ENCODE peak calls at places on chromosomes 6 and 20, in ten cellular contexts. Q, K, A, Y, N, O, G, B, H and S are unnamed samples.

GRCh38 chr6:107488875-107489635 is 862 bp upstream of the SOBP start:
- DNase-seq in K (no peak), H (no peak), Q (no peak), A (peak), Y (peak), N (no peak), G (no peak), O (peak), B (no peak), S (no peak)

GRCh38 chr6:113361014-113361645 is 496.0 kb upstream of the MARCKS start:
- DNase-seq in A (no peak), O (no peak), G (peak), B (peak), Y (no peak), Q (peak), H (no peak), K (no peak), N (no peak), S (no peak)

GRCh38 chr6:149015224-149015876 is 268.5 kb downstream of the UST start:
- DNase-seq in H (no peak), Q (peak), N (no peak), A (no peak), K (no peak), B (no peak), Y (no peak), G (peak), O (no peak), S (no peak)

GRCh38 chr6:16082367-16082766 is 46.5 kb upstream of the MYLIP start:
- DNase-seq in H (no peak), G (no peak), O (no peak), N (no peak), Q (no peak), K (no peak), A (no peak), B (no peak), Y (no peak), S (no peak)

GRCh38 chr20:46752639-46753235 is 43.3 kb downstream of the SLC2A10 start:
- DNase-seq in O (peak), K (no peak), Y (peak), B (no peak), Q (peak), H (peak), G (peak), N (peak), A (peak), S (peak)

GRCh38 chr6:3915076-3915791 is 66.1 kb downstream of the FAM50B start:
- DNase-seq in K (no peak), A (no peak), H (peak), G (no peak), Y (no peak), O (no peak), N (no peak), Q (no peak), B (no peak), S (no peak)

GRCh38 chr20:62631336-62632317 is 10.7 kb upstream of the SLCO4A1 start:
- DNase-seq in Y (no peak), G (no peak), O (no peak), K (no peak), N (no peak), Q (no peak), B (no peak), H (no peak), A (no peak), S (no peak)

GRCh38 chr20:9978395-9979004 is 56.3 kb upstream of the ANKEF1 start:
- DNase-seq in Y (peak), Q (peak), H (peak), B (peak), N (no peak), G (peak), O (no peak), K (peak), A (peak), S (no peak)

GRCh38 chr6:47567586-47567985 is 90.0 kb downstream of the CD2AP start:
- DNase-seq in O (no peak), B (no peak), N (no peak), Y (no peak), H (no peak), Q (no peak), A (no peak), G (no peak), K (no peak), S (no peak)

GRCh38 chr20:37867289-37868195 is 35.4 kb upstream of the VSTM2L start:
- DNase-seq in K (no peak), A (no peak), Q (no peak), B (no peak), Y (no peak), N (no peak), G (no peak), O (no peak), H (no peak), S (no peak)

GRCh38 chr20:24475356-24475755 is 5.9 kb downstream of the SYNDIG1 start:
- DNase-seq in B (no peak), O (no peak), A (no peak), H (no peak), G (no peak), N (no peak), Y (no peak), Q (no peak), K (no peak), S (no peak)

GRCh38 chr20:20664795-20665194 is 47.6 kb downstream of the RALGAPA2 start:
- DNase-seq in B (no peak), Q (peak), K (no peak), A (peak), H (no peak), O (no peak), N (no peak), Y (peak), G (peak), S (no peak)

GRCh38 chr6:155676346-155676745 is 220.7 kb upstream of the NOX3 start:
- DNase-seq in Y (no peak), O (no peak), A (no peak), K (no peak), Q (no peak), N (no peak), H (no peak), B (no peak), G (no peak), S (no peak)

GRCh38 chr6:129969064-129969463 is 49.3 kb upstream of the L3MBTL3 start:
- DNase-seq in Q (no peak), A (no peak), Y (no peak), B (no peak), K (no peak), N (no peak), O (no peak), H (no peak), G (no peak), S (no peak)

GRCh38 chr6:98092326-98092725 is 742.0 kb upstream of the POU3F2 start:
- DNase-seq in K (no peak), B (no peak), G (no peak), A (no peak), Q (no peak), Y (no peak), O (no peak), N (no peak), H (no peak), S (no peak)

GRCh38 chr20:17500826-17501225 is 30.4 kb downstream of the BFSP1 start:
- DNase-seq in Y (no peak), K (no peak), H (no peak), Q (no peak), O (no peak), N (no peak), B (no peak), A (no peak), G (no peak), S (no peak)

GRCh38 chr20:4607287-4607713 is 114.4 kb upstream of the PRND start:
- DNase-seq in K (peak), O (no peak), H (peak), A (peak), N (no peak), B (no peak), Q (peak), Y (peak), G (peak), S (peak)

GRCh38 chr6:107244742-107245470 is 129.6 kb upstream of the BEND3 start:
- DNase-seq in Y (no peak), A (no peak), O (no peak), H (no peak), Q (no peak), G (no peak), B (no peak), N (no peak), K (no peak), S (no peak)

GRCh38 chr20:21099653-21100589 is 6.2 kb downstream of the LINC00237 start:
- DNase-seq in G (no peak), Q (no peak), B (no peak), H (peak), Y (no peak), O (peak), N (no peak), A (no peak), K (no peak), S (peak)

GRCh38 chr20:40254023-40254772 is 434.8 kb downstream of the MAFB start:
- DNase-seq in K (no peak), O (no peak), Q (no peak), B (no peak), A (no peak), H (no peak), Y (no peak), G (no peak), N (no peak), S (no peak)

GRCh38 chr6:24257282-24257681 is 100.6 kb downstream of the DCDC2 start:
- DNase-seq in A (peak), K (no peak), B (no peak), Q (no peak), Y (no peak), O (no peak), N (no peak), G (no peak), H (no peak), S (no peak)

GRCh38 chr6:51098801-51099200 is 280.1 kb downstream of the TFAP2B start:
- DNase-seq in Q (no peak), A (no peak), Y (no peak), B (peak), O (no peak), G (peak), H (no peak), K (no peak), N (no peak), S (no peak)

GRCh38 chr6:6006428-6007310 is at the start of gene NRN1:
- DNase-seq in H (no peak), G (peak), K (no peak), Y (no peak), O (no peak), Q (no peak), A (peak), B (no peak), N (no peak), S (no peak)

DNA sequence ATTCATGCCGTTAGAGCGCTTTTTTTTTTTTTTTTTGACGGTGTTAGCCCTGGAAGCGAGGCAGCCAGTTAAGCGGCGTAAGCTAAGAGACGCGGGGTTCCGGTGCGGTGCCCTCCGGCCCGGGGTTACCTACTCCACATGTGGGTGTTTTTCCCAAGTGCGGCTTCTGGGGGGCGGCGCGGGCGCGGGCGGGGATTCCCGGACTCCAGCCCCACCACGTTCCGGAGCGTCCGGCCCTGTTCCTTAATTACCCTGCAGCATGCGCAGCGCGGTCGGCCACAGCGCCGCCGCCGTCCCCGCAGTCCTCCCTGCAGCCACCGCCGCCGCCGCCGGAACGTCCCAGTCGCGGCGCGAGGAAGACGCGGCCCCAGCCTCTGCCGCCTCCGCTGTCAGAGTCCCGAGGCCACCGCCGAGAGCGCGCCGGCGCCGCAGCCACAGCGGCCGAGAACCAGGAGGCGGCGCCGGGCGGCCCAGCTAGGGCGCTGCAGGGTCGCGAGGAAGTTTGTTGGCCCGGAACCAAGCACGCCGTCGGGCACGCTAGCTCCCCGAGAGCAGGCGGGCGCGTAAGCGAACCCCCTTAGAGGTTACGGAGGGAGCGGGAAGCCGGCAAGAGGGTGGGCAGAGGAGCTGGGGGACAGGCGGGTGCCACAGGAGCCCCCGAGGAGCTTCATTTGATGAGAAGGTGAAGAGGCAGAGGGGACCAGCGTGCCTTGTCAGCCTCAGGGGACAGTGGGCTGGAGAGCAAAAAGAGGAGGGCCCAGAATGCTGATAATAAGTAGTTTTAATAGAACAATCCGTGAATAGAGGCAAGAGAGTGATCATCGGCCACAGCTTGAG is 937 bp downstream of the COL19A1 start:
- DNase-seq in H (peak), O (peak), Y (peak), B (no peak), A (peak), Q (no peak), N (peak), G (peak), K (no peak), S (peak)
- TF ChIP-seq CTCF in H (no peak), O (peak), Y (no peak), B (peak), A (peak), Q (peak), N (no peak), G (peak), K (no peak), S (no peak)

GRCh38 chr20:45029884-45030283 is 63.6 kb downstream of the STK4 start:
- DNase-seq in N (no peak), G (no peak), A (no peak), Y (no peak), Q (no peak), B (no peak), O (no peak), K (no peak), H (no peak), S (no peak)

GRCh38 chr20:45032781-45033180 is 66.5 kb downstream of the STK4 start:
- DNase-seq in A (no peak), B (no peak), H (no peak), Q (no peak), K (no peak), G (no peak), N (no peak), Y (no peak), O (no peak), S (no peak)

GRCh38 chr20:45034436-45034835 is 66.5 kb downstream of the KCNS1 start:
- DNase-seq in H (no peak), Q (no peak), A (no peak), K (no peak), N (no peak), Y (no peak), O (no peak), G (no peak), B (no peak), S (no peak)

GRCh38 chr20:45028424-45029136 is 62.3 kb downstream of the STK4 start:
- DNase-seq in G (no peak), N (no peak), A (no peak), Y (no peak), B (no peak), Q (no peak), K (no peak), O (no peak), H (no peak), S (no peak)

DNA sequence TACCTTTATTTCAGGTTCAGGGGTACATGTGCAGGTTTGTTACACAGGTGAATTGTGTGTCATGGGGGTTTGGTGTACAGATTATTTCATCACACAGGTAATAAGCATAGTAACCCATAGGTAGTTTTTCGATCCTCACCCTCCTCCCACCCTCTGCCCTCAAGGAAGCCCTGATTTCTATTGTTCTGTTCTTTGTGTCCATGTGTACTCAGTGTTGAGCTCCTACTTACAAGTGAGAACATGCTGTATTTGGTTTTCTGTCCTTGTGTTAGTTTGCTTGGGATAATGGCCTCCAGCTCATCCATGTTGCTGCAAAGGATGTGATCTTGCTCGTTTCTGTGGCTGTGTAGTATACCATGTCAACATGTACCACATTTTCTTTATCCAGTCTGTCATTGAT is 66.0 kb downstream of the STK4 start:
- DNase-seq in O (no peak), K (no peak), Y (no peak), H (no peak), Q (no peak), B (no peak), A (no peak), N (no peak), G (no peak), S (no peak)
- TF ChIP-seq CTCF in O (no peak), K (no peak), Y (no peak), H (no peak), Q (no peak), B (no peak), A (no peak), N (no peak), G (no peak), S (no peak)

GRCh38 chr6:20086992-20087391 is 125.3 kb downstream of the MBOAT1 start:
- DNase-seq in G (no peak), N (no peak), Y (no peak), O (no peak), A (no peak), B (no peak), Q (no peak), H (no peak), K (no peak), S (no peak)

GRCh38 chr6:20095436-20095835 is 116.8 kb downstream of the MBOAT1 start:
- DNase-seq in G (no peak), K (no peak), Y (no peak), H (no peak), A (no peak), N (no peak), B (no peak), O (no peak), Q (no peak), S (no peak)

GRCh38 chr6:20096506-20096905 is 115.8 kb downstream of the MBOAT1 start:
- DNase-seq in O (no peak), Q (no peak), K (no peak), A (no peak), B (no peak), Y (no peak), H (no peak), G (no peak), N (no peak), S (no peak)

GRCh38 chr6:20092071-20092566 is 120.2 kb downstream of the MBOAT1 start:
- DNase-seq in K (peak), H (no peak), A (peak), O (no peak), B (peak), N (no peak), Y (no peak), G (peak), Q (peak), S (no peak)
- TF ChIP-seq CTCF in K (peak), H (peak), A (peak), O (peak), B (peak), N (peak), Y (peak), G (peak), Q (peak), S (peak)

GRCh38 chr6:40509716-40510260 is 77.4 kb downstream of the LRFN2 start:
- DNase-seq in K (no peak), B (no peak), H (no peak), Y (no peak), A (no peak), O (no peak), N (no peak), G (no peak), Q (no peak), S (no peak)

GRCh38 chr6:40512340-40512739 is 74.8 kb downstream of the LRFN2 start:
- DNase-seq in G (no peak), A (no peak), N (no peak), K (no peak), H (no peak), Q (no peak), O (no peak), Y (no peak), B (no peak), S (no peak)

GRCh38 chr6:40511884-40512283 is 75.3 kb downstream of the LRFN2 start:
- DNase-seq in B (no peak), Q (no peak), A (no peak), O (no peak), Y (no peak), G (no peak), K (no peak), N (no peak), H (no peak), S (no peak)

GRCh38 chr6:40509163-40509562 is 78.0 kb downstream of the LRFN2 start:
- DNase-seq in N (no peak), Q (no peak), O (no peak), A (no peak), H (no peak), B (no peak), G (no peak), Y (no peak), K (no peak), S (no peak)

DNA sequence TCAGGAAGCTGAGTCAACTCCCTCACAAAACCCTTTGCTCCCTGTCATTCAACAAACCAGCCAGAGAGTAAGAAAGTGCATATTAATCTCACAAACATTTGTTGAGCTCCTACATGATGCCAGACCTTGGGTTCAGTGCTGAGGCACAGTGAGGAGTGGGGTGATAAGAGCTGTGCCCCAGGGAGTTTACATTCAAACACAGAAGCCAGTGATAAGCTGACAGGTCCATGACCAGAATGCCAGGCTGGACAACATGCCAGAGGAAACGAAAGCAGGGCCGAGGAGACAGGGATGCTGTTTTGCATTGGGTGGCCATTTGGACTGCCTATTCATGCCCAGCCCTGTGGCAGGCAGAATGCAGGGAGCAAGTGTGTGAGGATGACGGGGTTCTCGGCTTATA is 76.7 kb downstream of the LRFN2 start:
- DNase-seq in O (no peak), Y (no peak), Q (no peak), N (no peak), G (no peak), B (no peak), H (no peak), K (no peak), A (no peak), S (no peak)
- TF ChIP-seq CTCF in O (no peak), Y (no peak), Q (no peak), N (no peak), G (no peak), B (no peak), H (no peak), K (no peak), A (no peak), S (no peak)

GRCh38 chr6:916160-916559 is 223.2 kb upstream of the EXOC2 start:
- DNase-seq in A (no peak), G (no peak), O (no peak), K (no peak), B (no peak), H (no peak), Q (no peak), N (no peak), Y (no peak), S (no peak)

GRCh38 chr6:917296-917695 is 224.4 kb upstream of the EXOC2 start:
- DNase-seq in O (no peak), N (no peak), K (no peak), H (no peak), Q (no peak), Y (no peak), B (no peak), A (no peak), G (no peak), S (no peak)

GRCh38 chr6:919499-919898 is 226.6 kb upstream of the EXOC2 start:
- DNase-seq in O (no peak), Y (no peak), Q (no peak), B (no peak), G (no peak), N (no peak), H (no peak), A (no peak), K (no peak), S (no peak)

GRCh38 chr6:920512-920911 is 227.6 kb upstream of the EXOC2 start:
- DNase-seq in K (no peak), Y (no peak), A (no peak), O (no peak), B (no peak), H (no peak), G (no peak), N (no peak), Q (no peak), S (no peak)

GRCh38 chr6:917939-918338 is 225.0 kb upstream of the EXOC2 start:
- DNase-seq in H (no peak), N (no peak), A (no peak), B (no peak), G (no peak), K (no peak), O (no peak), Q (no peak), Y (no peak), S (no peak)
- TF ChIP-seq CTCF in H (no peak), N (no peak), A (no peak), B (no peak), G (no peak), K (no peak), O (no peak), Q (no peak), Y (no peak), S (no peak)

DNA sequence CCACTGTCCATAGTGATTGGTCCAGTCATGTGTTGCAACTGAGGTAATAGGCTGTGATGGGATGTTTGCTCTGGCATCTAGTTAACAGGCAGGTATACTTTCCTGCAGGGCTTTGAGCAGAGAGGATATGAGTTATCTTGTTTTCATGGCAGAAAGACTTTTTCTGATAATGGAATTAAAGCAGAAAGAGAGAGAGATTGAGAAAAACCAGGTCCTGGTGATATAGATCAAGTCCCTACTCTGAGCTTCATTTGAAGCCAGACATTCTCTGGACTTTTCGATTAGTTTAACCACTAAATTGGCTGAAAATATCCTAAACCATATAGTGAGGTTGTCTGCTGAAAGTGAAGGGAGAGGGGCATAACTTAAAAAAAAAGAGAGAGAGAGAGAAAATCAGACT is 233.8 kb upstream of the TBX18 start:
- DNase-seq in O (no peak), B (no peak), Y (no peak), H (no peak), Q (no peak), K (no peak), N (no peak), G (no peak), A (no peak), S (no peak)
- TF ChIP-seq CTCF in O (no peak), B (no peak), Y (no peak), H (no peak), Q (no peak), K (no peak), N (no peak), G (no peak), A (no peak), S (no peak)